ENCODE peak calls at places on chromosome 15, in ten cellular contexts. X is stomach; N is HCT116; M is endodermal cell; W is mesendoderm; K is neural progenitor cell; V is CD4-positive, CD25-positive, alpha-beta regulatory T cell; F is gastrocnemius medialis; J is CD8-positive, alpha-beta memory T cell; S is colonic mucosa. B is an unnamed sample.

GRCh38 chr15:52567886-52568568 is 803 bp downstream of the ARPP19 start:
- DNase-seq in M (peak; percentile 63), W (no peak), K (no peak), F (peak; percentile 48), J (peak; percentile 33), V (no peak), N (peak; percentile 8), S (peak; percentile 67), X (peak; percentile 48), B (peak; percentile 62)

GRCh38 chr15:78739996-78740903 is 71.0 kb downstream of the ADAMTS7 start:
- DNase-seq in V (peak; percentile 26), J (peak; percentile 18), F (peak; percentile 47), W (peak; percentile 90), N (peak; percentile 45), M (peak; percentile 95), X (peak; percentile 78), K (peak; percentile 84), S (peak; percentile 79), B (peak; percentile 40)

GRCh38 chr15:39300451-39301153 is 280.3 kb upstream of the THBS1 start:
- DNase-seq in F (no peak), W (peak; percentile 81), V (no peak), N (no peak), J (no peak), S (no peak), M (no peak), X (no peak), K (no peak), B (peak; percentile 66)

GRCh38 chr15:99019558-99020540 is 12.3 kb upstream of the PGPEP1L start:
- DNase-seq in W (no peak), M (no peak), N (no peak), X (no peak), K (no peak), V (no peak), F (no peak), S (no peak), J (no peak), B (peak; percentile 67)

GRCh38 chr15:67066041-67067021 is 929 bp downstream of the SMAD3 start:
- DNase-seq in V (peak; percentile 45), J (no peak), M (peak; percentile 70), K (peak; percentile 77), X (no peak), N (no peak), F (no peak), W (peak; percentile 55), S (peak; percentile 47), B (no peak)

GRCh38 chr15:45095661-45096060 is 18.3 kb downstream of the DUOX2 start:
- DNase-seq in X (no peak), J (no peak), M (no peak), V (no peak), F (no peak), K (no peak), W (no peak), N (no peak), S (no peak), B (no peak)

GRCh38 chr15:98753726-98754125 is 105.4 kb downstream of the IGF1R start:
- DNase-seq in V (no peak), X (no peak), S (no peak), F (no peak), M (no peak), J (no peak), K (peak; percentile 44), N (no peak), W (no peak), B (no peak)

GRCh38 chr15:58758141-58758540 is 8.6 kb upstream of the ADAM10 start:
- DNase-seq in J (no peak), W (no peak), N (no peak), F (no peak), X (no peak), M (no peak), K (no peak), V (no peak), S (no peak), B (no peak)

GRCh38 chr15:63896336-63897115 is 62.8 kb upstream of the HERC1 start:
- DNase-seq in V (no peak), N (no peak), M (peak; percentile 62), F (peak; percentile 94), J (no peak), X (no peak), K (no peak), W (peak; percentile 60), S (peak; percentile 32), B (peak; percentile 26)

GRCh38 chr15:79769081-79769481 is 127.7 kb downstream of the MTHFS start:
- DNase-seq in F (no peak), J (no peak), K (no peak), X (no peak), M (no peak), V (peak; percentile 8), N (peak; percentile 10), S (no peak), W (peak; percentile 8), B (peak; percentile 2)

GRCh38 chr15:40593130-40593529 is 919 bp upstream of the KNL1 start:
- DNase-seq in S (no peak), F (no peak), W (no peak), J (peak; percentile 30), M (no peak), K (no peak), N (no peak), V (peak; percentile 66), X (no peak), B (no peak)

GRCh38 chr15:90200534-90201139 is 493 bp upstream of the SEMA4B start:
- DNase-seq in M (no peak), J (no peak), S (peak; percentile 39), W (no peak), X (no peak), N (no peak), K (no peak), V (no peak), F (no peak), B (peak; percentile 18)

GRCh38 chr15:85583404-85584390 is 203.3 kb downstream of the AKAP13 start:
- DNase-seq in V (peak; percentile 3), N (peak; percentile 36), W (no peak), S (peak; percentile 56), K (peak; percentile 38), F (peak; percentile 82), X (peak; percentile 66), J (peak; percentile 14), M (no peak), B (peak; percentile 89)
- H3K4me3 ChIP-seq in V (peak overlapping the region; percentile 95), N (no peak overlapping the region), W (no peak overlapping the region), S (peak overlapping the region; percentile 22), K (no peak overlapping the region), F (peak overlapping the region; percentile 51), X (peak overlapping the region; percentile 44), J (peak overlapping the region; percentile 63), M (no peak overlapping the region), B (no peak overlapping the region)

DNA sequence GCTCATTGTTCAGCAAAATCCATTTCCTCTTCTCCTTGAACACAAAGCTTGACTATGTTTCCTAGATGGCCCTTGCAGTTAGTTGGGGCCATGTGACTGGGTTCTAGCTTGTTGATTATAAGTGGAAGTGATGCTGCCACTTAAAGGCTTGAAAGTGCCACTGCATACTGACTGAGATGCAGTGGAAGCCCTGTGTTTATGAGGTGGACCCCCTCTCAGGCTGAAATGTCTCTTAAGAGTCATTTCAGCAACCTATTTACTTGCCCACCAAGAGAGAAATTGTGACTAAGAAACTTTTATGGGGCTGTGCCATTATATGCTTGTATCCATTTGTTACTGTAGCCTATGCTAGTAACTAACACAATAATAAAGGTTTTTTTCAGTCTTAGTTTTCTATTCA is 8.4 kb upstream of the ANP32A start:
- DNase-seq in S (no peak), F (no peak), N (no peak), X (no peak), K (peak; percentile 33), J (no peak), W (peak; percentile 60), V (peak; percentile 36), M (no peak), B (peak; percentile 30)
- H3K36me3 ChIP-seq in S (no peaks in the 10 kb centered on the region), F (no peaks in the 10 kb centered on the region), N (no peaks in the 10 kb centered on the region), X (no peaks in the 10 kb centered on the region), K (no peaks in the 10 kb centered on the region), J (no peaks in the 10 kb centered on the region), W (no peaks in the 10 kb centered on the region), V (no peaks in the 10 kb centered on the region), M (no peaks in the 10 kb centered on the region), B (no peaks in the 10 kb centered on the region)

GRCh38 chr15:73686781-73687256 is 2.6 kb downstream of the CD276 start:
- DNase-seq in N (no peak), K (no peak), F (no peak), M (peak; percentile 28), S (no peak), W (peak; percentile 49), J (no peak), X (no peak), V (no peak), B (peak; percentile 79)
- H3K4me3 ChIP-seq in N (no peak overlapping the region), K (no peak overlapping the region), F (no peak overlapping the region), M (peak overlapping the region; percentile 88), S (no peak overlapping the region), W (no peak overlapping the region), J (no peak overlapping the region), X (no peak overlapping the region), V (no peak overlapping the region), B (no peak overlapping the region)

GRCh38 chr15:72342385-72342784 is 22.4 kb upstream of the CELF6 start:
- DNase-seq in M (peak; percentile 91), J (no peak), F (no peak), V (peak; percentile 19), S (no peak), X (peak; percentile 32), K (peak; percentile 66), N (peak; percentile 7), W (peak; percentile 88), B (peak; percentile 32)
- H3K36me3 ChIP-seq in M (peaks cover 45% of the 10 kb centered on the region), J (peaks cover 33% of the 10 kb centered on the region), F (peaks cover 53% of the 10 kb centered on the region), V (peaks cover 46% of the 10 kb centered on the region), S (no peaks in the 10 kb centered on the region), X (peaks cover 56% of the 10 kb centered on the region), K (no peaks in the 10 kb centered on the region), N (peaks cover 3% of the 10 kb centered on the region), W (no peaks in the 10 kb centered on the region), B (peaks cover 3% of the 10 kb centered on the region)

DNA sequence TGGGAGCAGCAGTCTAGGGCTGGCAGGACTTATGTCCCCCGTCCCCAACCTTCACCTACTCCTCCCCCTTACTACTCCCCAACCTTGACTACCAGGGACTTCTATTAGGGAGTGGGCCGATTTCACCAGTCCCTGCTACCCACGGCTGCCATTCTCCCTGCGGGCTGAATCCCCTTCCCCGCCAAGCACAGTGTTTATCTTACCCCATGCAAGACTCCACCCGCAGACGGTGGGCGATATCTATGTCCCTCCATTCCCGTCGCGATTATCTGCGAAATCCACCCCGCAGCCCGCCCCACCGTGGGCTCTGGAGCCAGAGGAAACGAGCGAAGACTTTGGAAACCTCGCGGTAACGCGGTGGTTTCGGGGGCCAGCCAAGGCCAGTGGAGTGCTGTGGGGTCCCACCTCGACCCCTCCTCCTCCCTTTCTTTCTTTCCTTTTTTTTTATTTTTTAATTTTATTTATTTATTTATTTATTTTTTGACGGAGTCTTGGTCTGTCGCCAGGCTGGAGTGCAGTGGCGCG is 4.7 kb downstream of the ISLR2 start:
- DNase-seq in N (no peak), X (no peak), J (no peak), S (no peak), M (no peak), V (no peak), K (no peak), W (no peak), F (no peak), B (no peak)
- H3K4me3 ChIP-seq in N (no peak overlapping the region), X (no peak overlapping the region), J (no peak overlapping the region), S (no peak overlapping the region), M (no peak overlapping the region), V (no peak overlapping the region), K (peak overlapping the region; percentile 53), W (no peak overlapping the region), F (peak overlapping the region; percentile 62), B (no peak overlapping the region)

B was measured in bronchial epithelial cell.